ENCODE peak calls at places on chromosomes 6 and 20, in ten cellular contexts. K is H9, T is GM10248, W is uterus, U is Peyer's patch, C is fibroblast of lung, E is foreskin fibroblast, I is AG04450, P is lower lobe of right lung, Q is GM06990. A is an unnamed sample.

GRCh38 chr6:162698004-162698403 is 29.6 kb downstream of the PRKN start:
- DNase-seq in E (no peak), I (no peak), C (no peak), P (no peak), W (no peak), T (no peak), U (no peak), Q (no peak), K (no peak), A (no peak)

GRCh38 chr6:56668158-56668557 is 25.5 kb upstream of the DST start:
- DNase-seq in C (no peak), K (no peak), E (no peak), P (no peak), T (no peak), W (no peak), U (no peak), I (no peak), Q (no peak), A (no peak)

GRCh38 chr20:41173161-41173721 is 35.9 kb downstream of the PLCG1 start:
- DNase-seq in E (peak; percentile 77), W (peak; percentile 91), K (peak; percentile 82), Q (peak; percentile 61), C (peak; percentile 52), I (peak; percentile 72), T (peak; percentile 81), P (peak; percentile 80), U (peak; percentile 86), A (peak; percentile 75)

GRCh38 chr6:11854418-11855165 is 76.0 kb upstream of the ADTRP start:
- DNase-seq in U (no peak), T (peak; percentile 32), I (peak; percentile 26), C (peak; percentile 76), E (peak; percentile 70), K (no peak), Q (no peak), W (no peak), P (no peak), A (peak; percentile 17)

GRCh38 chr6:3808759-3809514 is 40.2 kb upstream of the FAM50B start:
- DNase-seq in Q (no peak), E (peak; percentile 93), W (peak; percentile 47), P (no peak), K (no peak), C (peak; percentile 92), I (peak; percentile 71), U (no peak), T (no peak), A (no peak)

GRCh38 chr6:47650553-47651432 is 47.6 kb upstream of the ADGRF4 start:
- DNase-seq in K (no peak), C (peak; percentile 45), P (no peak), Q (no peak), W (no peak), T (no peak), E (no peak), I (no peak), U (no peak), A (no peak)

GRCh38 chr20:19761853-19762252 is 3.8 kb downstream of the RIN2 start:
- DNase-seq in E (no peak), I (no peak), K (no peak), U (no peak), C (no peak), Q (no peak), W (no peak), P (no peak), T (no peak), A (no peak)

GRCh38 chr20:22801528-22801927 is 217.2 kb upstream of the FOXA2 start:
- DNase-seq in E (peak; percentile 70), I (no peak), P (no peak), Q (no peak), K (no peak), U (no peak), C (no peak), W (no peak), T (no peak), A (no peak)

GRCh38 chr20:63373996-63374395 is 12.8 kb upstream of the CHRNA4 start:
- DNase-seq in C (no peak), E (no peak), K (no peak), U (no peak), Q (no peak), T (no peak), I (no peak), P (no peak), W (no peak), A (no peak)

GRCh38 chr6:84581494-84582259 is 182.7 kb downstream of the TBX18 start:
- DNase-seq in I (peak; percentile 8), W (no peak), C (peak; percentile 82), U (no peak), T (no peak), Q (peak; percentile 32), E (peak; percentile 83), P (no peak), K (no peak), A (no peak)

GRCh38 chr6:70131528-70131927 is 171.4 kb downstream of the COL9A1 start:
- DNase-seq in W (no peak), U (no peak), T (peak; percentile 43), C (no peak), E (peak; percentile 3), Q (peak; percentile 26), P (no peak), I (no peak), K (no peak), A (no peak)

GRCh38 chr6:16168858-16169257 is 40.0 kb downstream of the MYLIP start:
- DNase-seq in K (no peak), T (no peak), C (peak; percentile 24), I (no peak), E (peak; percentile 17), W (no peak), P (no peak), Q (no peak), U (no peak), A (peak; percentile 17)

GRCh38 chr6:52840763-52841585 is at the start of gene GSTA5:
- DNase-seq in I (no peak), P (no peak), C (peak; percentile 72), W (no peak), T (no peak), U (no peak), E (no peak), Q (no peak), K (no peak), A (no peak)

GRCh38 chr20:63066506-63067265 is 59.9 kb upstream of the BHLHE23 start:
- DNase-seq in C (no peak), Q (no peak), P (peak; percentile 36), W (no peak), T (no peak), K (no peak), I (no peak), U (no peak), E (no peak), A (no peak)

GRCh38 chr6:136524339-136524935 is 25.8 kb downstream of the MAP7 start:
- DNase-seq in W (no peak), K (no peak), T (no peak), I (no peak), U (no peak), E (no peak), Q (no peak), P (no peak), C (no peak), A (no peak)

GRCh38 chr20:577167-577791 is 32.8 kb downstream of the TCF15 start:
- DNase-seq in Q (no peak), C (no peak), U (no peak), P (no peak), W (no peak), E (peak; percentile 3), T (no peak), I (no peak), K (peak; percentile 62), A (no peak)
- TF ChIP-seq CTCF in Q (peak; percentile 45), C (peak; percentile 19), U (no peak), P (no peak), W (no peak), E (peak; percentile 14), T (no peak), I (peak; percentile 43), K (peak; percentile 65), A (no peak)

DNA sequence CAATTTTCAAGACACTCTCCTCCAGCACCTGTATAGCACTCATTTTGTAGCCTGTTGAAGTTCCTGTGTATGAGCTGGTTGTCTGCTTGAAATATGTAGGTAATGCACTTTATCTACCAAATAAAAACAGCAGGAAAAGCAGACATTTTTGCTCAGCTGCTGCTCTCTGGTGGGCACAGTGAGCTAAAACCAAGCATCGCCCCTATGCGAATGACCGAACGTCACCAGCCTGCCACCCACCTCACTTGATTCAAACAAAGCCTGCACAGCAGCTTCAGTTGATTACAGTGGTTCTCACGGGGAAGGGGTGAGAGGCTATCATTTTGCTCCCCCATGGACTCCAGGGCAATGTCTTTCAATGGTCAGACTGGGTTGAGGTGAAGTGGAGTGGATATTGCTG is 185.7 kb downstream of the SASH1 start:
- DNase-seq in K (no peak), Q (no peak), P (no peak), T (no peak), U (no peak), I (no peak), W (no peak), C (peak; percentile 23), E (no peak), A (no peak)
- TF ChIP-seq CTCF in K (peak; percentile 33), Q (no peak), P (no peak), T (no peak), U (no peak), I (peak; percentile 13), W (peak; percentile 19), C (peak; percentile 25), E (no peak), A (no peak)

GRCh38 chr20:841568-842546 is 8.3 kb downstream of the FAM110A start:
- DNase-seq in P (peak; percentile 80), C (no peak), U (no peak), I (no peak), E (no peak), W (no peak), Q (no peak), K (peak; percentile 71), T (no peak), A (no peak)

GRCh38 chr20:839015-839414 is 5.5 kb downstream of the FAM110A start:
- DNase-seq in E (no peak), P (peak; percentile 5), W (no peak), U (no peak), I (no peak), C (no peak), T (no peak), Q (no peak), K (no peak), A (no peak)

GRCh38 chr20:840858-841567 is 7.5 kb downstream of the FAM110A start:
- DNase-seq in U (peak; percentile 73), C (peak; percentile 6), W (no peak), E (no peak), P (peak; percentile 83), Q (no peak), I (no peak), T (no peak), K (no peak), A (peak; percentile 59)

GRCh38 chr20:840503-840857 is 7.0 kb downstream of the FAM110A start:
- DNase-seq in C (no peak), P (no peak), I (no peak), Q (no peak), U (no peak), E (no peak), K (no peak), T (no peak), W (no peak), A (no peak)

GRCh38 chr20:839626-840025 is 6.1 kb downstream of the FAM110A start:
- DNase-seq in K (no peak), W (no peak), I (no peak), T (no peak), C (no peak), E (no peak), Q (no peak), P (no peak), U (no peak), A (no peak)
- TF ChIP-seq CTCF in K (no peak), W (no peak), I (no peak), T (no peak), C (no peak), E (no peak), Q (no peak), P (no peak), U (no peak), A (no peak)

GRCh38 chr6:46626228-46626909 is 26.2 kb downstream of the CYP39A1 start:
- DNase-seq in C (no peak), I (no peak), W (no peak), Q (peak; percentile 24), K (no peak), P (no peak), T (peak; percentile 25), U (no peak), E (peak; percentile 7), A (no peak)
- TF ChIP-seq CTCF in C (peak; percentile 49), I (peak; percentile 57), W (peak; percentile 62), Q (peak; percentile 55), K (peak; percentile 73), P (peak; percentile 57), T (peak; percentile 65), U (peak; percentile 49), E (peak; percentile 53), A (peak; percentile 48)